ENCODE peak calls at places on chromosomes 6 and 20, in nine cellular contexts. C is psoas muscle; J is AG04450; D is tibial nerve; K is iPS DF 6.9; P is CD4-positive, alpha-beta T cell; H is aorta; G is substantia nigra; X is uterus. L is an unnamed sample.

GRCh38 chr6:53627391-53628218 is 38.0 kb downstream of the KLHL31 start:
- DNase-seq in C (no peak), J (no peak), D (no peak), K (no peak), P (no peak), H (no peak), G (no peak), X (no peak), L (no peak)

GRCh38 chr20:34254979-34255378 is 13.8 kb downstream of the ASIP start:
- DNase-seq in C (no peak), J (no peak), D (no peak), K (no peak), P (no peak), H (no peak), G (no peak), X (no peak), L (no peak)

GRCh38 chr20:17631576-17632319 is 50.3 kb downstream of the RRBP1 start:
- DNase-seq in C (no peak), J (no peak), D (no peak), K (no peak), P (no peak), H (no peak), G (no peak), X (no peak), L (no peak)

GRCh38 chr6:73073238-73073637 is 152.1 kb downstream of the KHDC1L start:
- DNase-seq in C (no peak), J (no peak), D (no peak), K (no peak), P (no peak), H (no peak), G (no peak), X (no peak), L (no peak)

GRCh38 chr6:108711094-108711493 is 137.1 kb upstream of the ARMC2 start:
- DNase-seq in C (no peak), J (no peak), D (no peak), K (no peak), P (no peak), H (no peak), G (no peak), X (no peak), L (no peak)

GRCh38 chr6:105500693-105501092 is 97.8 kb upstream of the PREP start:
- DNase-seq in C (no peak), J (no peak), D (no peak), K (no peak), P (no peak), H (no peak), G (no peak), X (no peak), L (no peak)

GRCh38 chr20:63527184-63527583 is 6.6 kb downstream of the PPDPF start:
- DNase-seq in C (no peak), J (no peak), D (no peak), K (no peak), P (no peak), H (no peak), G (no peak), X (no peak), L (no peak)

GRCh38 chr20:40579701-40580100 is 109.3 kb downstream of the MAFB start:
- DNase-seq in C (no peak), J (no peak), D (no peak), K (no peak), P (no peak), H (no peak), G (no peak), X (no peak), L (no peak)

GRCh38 chr20:5741089-5741488 is 9.1 kb upstream of the SHLD1 start:
- DNase-seq in C (no peak), J (no peak), D (no peak), K (no peak), P (no peak), H (no peak), G (no peak), X (no peak), L (no peak)

GRCh38 chr6:92810913-92811312 is 608.4 kb downstream of the EPHA7 start:
- DNase-seq in C (no peak), J (peak; percentile 1), D (no peak), K (peak; percentile 47), P (no peak), H (no peak), G (no peak), X (no peak), L (no peak)

GRCh38 chr6:24796616-24797290 is 2.0 kb downstream of the ARMH2 start:
- DNase-seq in C (no peak), J (no peak), D (no peak), K (no peak), P (no peak), H (no peak), G (no peak), X (no peak), L (no peak)

GRCh38 chr6:3714111-3714510 is 37.4 kb downstream of the PXDC1 start:
- DNase-seq in C (no peak), J (no peak), D (no peak), K (no peak), P (no peak), H (no peak), G (no peak), X (no peak), L (no peak)

GRCh38 chr20:46959081-46959692 is 64.5 kb downstream of the EYA2 start:
- DNase-seq in C (no peak), J (peak; percentile 86), D (no peak), K (no peak), P (no peak), H (no peak), G (no peak), X (no peak), L (no peak)

GRCh38 chr6:13203145-13203544 is 125.2 kb downstream of the TBC1D7 start:
- DNase-seq in C (no peak), J (no peak), D (no peak), K (no peak), P (no peak), H (no peak), G (no peak), X (no peak), L (no peak)

GRCh38 chr20:47252879-47253307 is 103.6 kb downstream of the ZMYND8 start:
- DNase-seq in C (no peak), J (no peak), D (no peak), K (no peak), P (no peak), H (no peak), G (no peak), X (no peak), L (no peak)

GRCh38 chr20:5353624-5354496 is 37.1 kb upstream of the PROKR2 start:
- DNase-seq in C (no peak), J (no peak), D (no peak), K (no peak), P (no peak), H (no peak), G (no peak), X (no peak), L (no peak)

GRCh38 chr6:156427345-156427744 is 349.8 kb upstream of the ARID1B start:
- DNase-seq in C (no peak), J (peak; percentile 73), D (peak; percentile 14), K (no peak), P (no peak), H (peak; percentile 81), G (no peak), X (no peak), L (peak; percentile 20)

GRCh38 chr6:159654483-159655098 is 38.5 kb downstream of the SOD2 start:
- DNase-seq in C (no peak), J (peak; percentile 32), D (no peak), K (no peak), P (no peak), H (no peak), G (no peak), X (no peak), L (no peak)

GRCh38 chr20:52446421-52447231 is 255.0 kb upstream of the ZFP64 start:
- DNase-seq in C (no peak), J (peak; percentile 11), D (no peak), K (no peak), P (no peak), H (no peak), G (no peak), X (no peak), L (no peak)

GRCh38 chr6:25354078-25354940 is 75.1 kb downstream of the CARMIL1 start:
- DNase-seq in C (no peak), J (no peak), D (no peak), K (no peak), P (no peak), H (no peak), G (no peak), X (no peak), L (no peak)

GRCh38 chr6:161301338-161301737 is 27.5 kb upstream of the AGPAT4 start:
- DNase-seq in C (no peak), J (no peak), D (no peak), K (no peak), P (no peak), H (no peak), G (no peak), X (peak; percentile 16), L (no peak)

GRCh38 chr6:17157617-17158016 is 55.8 kb downstream of the STMND1 start:
- DNase-seq in C (no peak), J (no peak), D (no peak), K (no peak), P (no peak), H (no peak), G (no peak), X (no peak), L (no peak)

DNA sequence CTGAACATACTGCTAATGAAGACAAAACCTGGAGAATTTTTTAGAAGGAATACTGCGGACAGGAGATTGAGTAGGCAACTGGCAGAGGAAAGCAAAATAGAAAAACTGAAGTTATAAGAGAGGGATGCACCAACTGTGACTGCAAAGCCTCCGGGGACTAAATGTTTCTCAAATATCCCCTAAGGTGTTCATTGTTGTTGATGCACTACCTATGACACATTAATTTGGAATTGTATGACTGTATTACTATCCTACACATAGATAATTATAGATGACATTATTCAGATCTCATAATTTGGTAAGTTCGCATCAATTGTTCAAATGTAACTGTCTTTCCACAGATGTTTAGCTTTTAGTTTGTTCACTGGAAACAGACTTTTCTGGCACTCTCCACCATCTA is 341.1 kb downstream of the MMUT start:
- DNase-seq in C (no peak), J (no peak), D (no peak), K (no peak), P (no peak), H (no peak), G (no peak), X (no peak), L (no peak)
- H3K27ac ChIP-seq in C (no peak overlapping the region), J (no peak overlapping the region), D (no peak overlapping the region), K (no peak overlapping the region), P (no peak overlapping the region), H (no peak overlapping the region), G (no peak overlapping the region), X (no peak overlapping the region), L (no peak overlapping the region)

GRCh38 chr6:139230421-139230840 is 61.4 kb downstream of the TXLNB start:
- DNase-seq in C (no peak), J (no peak), D (no peak), K (no peak), P (no peak), H (no peak), G (no peak), X (no peak), L (no peak)
- H3K27ac ChIP-seq in C (peak overlapping the region; percentile 76), J (no peak overlapping the region), D (no peak overlapping the region), K (no peak overlapping the region), P (no peak overlapping the region), H (no peak overlapping the region), G (no peak overlapping the region), X (no peak overlapping the region), L (no peak overlapping the region)

GRCh38 chr6:11272491-11273192 is 40.2 kb upstream of the NEDD9 start:
- DNase-seq in C (no peak), J (no peak), D (no peak), K (no peak), P (no peak), H (no peak), G (no peak), X (no peak), L (peak; percentile 26)
- H3K27ac ChIP-seq in C (no peak overlapping the region), J (no peak overlapping the region), D (no peak overlapping the region), K (no peak overlapping the region), P (no peak overlapping the region), H (no peak overlapping the region), G (no peak overlapping the region), X (no peak overlapping the region), L (no peak overlapping the region)

GRCh38 chr6:144234399-144234798 is 50.7 kb upstream of the UTRN start:
- DNase-seq in C (no peak), J (no peak), D (no peak), K (peak; percentile 29), P (no peak), H (no peak), G (no peak), X (no peak), L (no peak)
- H3K27ac ChIP-seq in C (no peak overlapping the region), J (no peak overlapping the region), D (no peak overlapping the region), K (no peak overlapping the region), P (no peak overlapping the region), H (no peak overlapping the region), G (no peak overlapping the region), X (no peak overlapping the region), L (no peak overlapping the region)

L was measured in caudate nucleus.